ENCODE peak calls at places on chromosomes 2 and 18, in seven cellular contexts. D, J, H, F, W, Y and A are unnamed samples.

GRCh38 chr2:111108745-111109271 is 11.9 kb upstream of the BCL2L11 start:
- DNase-seq in D (no peak), J (no peak), H (no peak), F (no peak), W (no peak), Y (no peak), A (no peak)

GRCh38 chr2:18500333-18500732 is 60.1 kb downstream of the RDH14 start:
- DNase-seq in D (peak; percentile 39), J (no peak), H (no peak), F (no peak), W (no peak), Y (no peak), A (no peak)

GRCh38 chr2:199443589-199444130 is 14.1 kb downstream of the SATB2 start:
- DNase-seq in D (no peak), J (no peak), H (no peak), F (no peak), W (no peak), Y (no peak), A (no peak)

GRCh38 chr18:50268022-50268747 is 1.9 kb upstream of the CFAP53 start:
- DNase-seq in D (no peak), J (peak; percentile 89), H (no peak), F (peak; percentile 93), W (no peak), Y (peak; percentile 73), A (peak; percentile 48)

GRCh38 chr2:26754972-26755670 is 9.0 kb upstream of the SLC35F6 start:
- DNase-seq in D (no peak), J (no peak), H (peak; percentile 31), F (no peak), W (peak; percentile 39), Y (no peak), A (no peak)

GRCh38 chr2:162839419-162839818 is 852 bp upstream of the KCNH7 start:
- DNase-seq in D (no peak), J (no peak), H (no peak), F (no peak), W (no peak), Y (no peak), A (no peak)

GRCh38 chr18:36821681-36822080 is 7.1 kb downstream of the TPGS2 start:
- DNase-seq in D (no peak), J (no peak), H (no peak), F (no peak), W (no peak), Y (no peak), A (no peak)

GRCh38 chr2:240390091-240391073 is 45.1 kb upstream of the GPC1 start:
- DNase-seq in D (no peak), J (peak; percentile 17), H (peak; percentile 19), F (no peak), W (peak; percentile 10), Y (no peak), A (peak; percentile 21)

GRCh38 chr18:80107396-80107795 is 1.7 kb upstream of the ADNP2 start:
- DNase-seq in D (no peak), J (no peak), H (no peak), F (no peak), W (no peak), Y (no peak), A (no peak)

GRCh38 chr2:160784034-160784433 is 290.4 kb upstream of the RBMS1 start:
- DNase-seq in D (no peak), J (no peak), H (no peak), F (no peak), W (no peak), Y (no peak), A (no peak)

GRCh38 chr2:119517433-119517832 is 6.8 kb downstream of the SCTR start:
- DNase-seq in D (peak; percentile 62), J (peak; percentile 59), H (peak; percentile 65), F (peak; percentile 82), W (peak; percentile 83), Y (peak; percentile 28), A (no peak)

GRCh38 chr2:157751462-157752058 is 122.9 kb upstream of the ACVR1C start:
- DNase-seq in D (no peak), J (peak; percentile 44), H (no peak), F (no peak), W (no peak), Y (no peak), A (peak; percentile 39)

GRCh38 chr2:73080321-73081131 is 9.0 kb upstream of the SFXN5 start:
- DNase-seq in D (no peak), J (no peak), H (no peak), F (no peak), W (no peak), Y (no peak), A (no peak)

GRCh38 chr2:238439093-238439849 is 12.5 kb downstream of the ASB1 start:
- DNase-seq in D (no peak), J (no peak), H (no peak), F (no peak), W (no peak), Y (peak; percentile 99), A (no peak)

GRCh38 chr18:9762561-9762960 is 54.5 kb downstream of the RAB31 start:
- DNase-seq in D (peak; percentile 85), J (no peak), H (peak; percentile 93), F (no peak), W (peak; percentile 83), Y (no peak), A (no peak)

GRCh38 chr2:232541961-232542714 is 2.6 kb downstream of the CHRNG start:
- DNase-seq in D (no peak), J (no peak), H (no peak), F (no peak), W (no peak), Y (no peak), A (no peak)

GRCh38 chr2:158191076-158191566 is 89.4 kb downstream of the UPP2 start:
- DNase-seq in D (no peak), J (no peak), H (no peak), F (no peak), W (no peak), Y (no peak), A (no peak)

GRCh38 chr18:58321986-58322385 is 278.0 kb downstream of the NEDD4L start:
- DNase-seq in D (peak; percentile 9), J (peak; percentile 73), H (peak; percentile 59), F (peak; percentile 67), W (peak; percentile 33), Y (peak; percentile 64), A (peak; percentile 85)

GRCh38 chr2:19649107-19649506 is 252.7 kb downstream of the TTC32 start:
- DNase-seq in D (no peak), J (no peak), H (no peak), F (no peak), W (no peak), Y (no peak), A (no peak)

GRCh38 chr2:64260817-64261216 is 116.6 kb upstream of the PELI1 start:
- DNase-seq in D (peak; percentile 70), J (peak; percentile 62), H (peak; percentile 83), F (no peak), W (peak; percentile 87), Y (no peak), A (peak; percentile 43)

GRCh38 chr2:72148975-72149555 is 1.4 kb upstream of the CYP26B1 start:
- DNase-seq in D (no peak), J (no peak), H (no peak), F (peak; percentile 61), W (no peak), Y (peak; percentile 27), A (peak; percentile 21)